ENCODE peak calls at places on chromosomes 1 and 21, in four cellular contexts. V, S, C and P are unnamed samples.

GRCh38 chr1:151060241-151061011 is at the start of gene MLLT11:
- DNase-seq in S (no peak), C (peak), V (no peak), P (peak)

GRCh38 chr1:19338323-19338762 is 26.2 kb downstream of the SLC66A1 start:
- DNase-seq in S (no peak), V (peak), C (peak), P (peak)

GRCh38 chr1:199041173-199041914 is 402.5 kb downstream of the PTPRC start:
- DNase-seq in S (peak), C (no peak), V (no peak), P (no peak)

GRCh38 chr1:216221260-216221700 is 202.0 kb downstream of the USH2A start:
- DNase-seq in C (peak), S (peak), V (peak), P (peak)

GRCh38 chr1:159924791-159925712 is at the start of gene TAGLN2:
- DNase-seq in V (peak), S (peak), C (peak), P (peak)

GRCh38 chr21:24225432-24225831 is 1381.8 kb downstream of the MRPL39 start:
- DNase-seq in C (no peak), S (no peak), V (no peak), P (no peak)

GRCh38 chr1:220999872-221000863 is 120.9 kb downstream of the HLX start:
- DNase-seq in C (no peak), V (no peak), S (no peak), P (no peak)

GRCh38 chr1:76138217-76138616 is 63.7 kb downstream of the ST6GALNAC3 start:
- DNase-seq in S (no peak), V (no peak), C (no peak), P (no peak)

GRCh38 chr1:25146382-25146855 is 85.9 kb downstream of the SYF2 start:
- DNase-seq in S (no peak), C (no peak), V (no peak), P (no peak)

GRCh38 chr1:187847531-187847930 is 1018.8 kb downstream of the PLA2G4A start:
- DNase-seq in V (no peak), S (no peak), C (no peak), P (no peak)

GRCh38 chr1:182229907-182230522 is 161.6 kb downstream of the GLUL start:
- DNase-seq in S (no peak), V (no peak), C (no peak), P (peak)
- TF ChIP-seq EP300 in S (no peak), V (no peak), C (no peak), P (peak)

GRCh38 chr1:162859210-162859609 is 1.8 kb downstream of the CCDC190 start:
- DNase-seq in C (no peak), V (no peak), S (no peak), P (no peak)
- TF ChIP-seq FOXM1 in C (no peak), V (no peak), S (no peak), P (no peak)

DNA sequence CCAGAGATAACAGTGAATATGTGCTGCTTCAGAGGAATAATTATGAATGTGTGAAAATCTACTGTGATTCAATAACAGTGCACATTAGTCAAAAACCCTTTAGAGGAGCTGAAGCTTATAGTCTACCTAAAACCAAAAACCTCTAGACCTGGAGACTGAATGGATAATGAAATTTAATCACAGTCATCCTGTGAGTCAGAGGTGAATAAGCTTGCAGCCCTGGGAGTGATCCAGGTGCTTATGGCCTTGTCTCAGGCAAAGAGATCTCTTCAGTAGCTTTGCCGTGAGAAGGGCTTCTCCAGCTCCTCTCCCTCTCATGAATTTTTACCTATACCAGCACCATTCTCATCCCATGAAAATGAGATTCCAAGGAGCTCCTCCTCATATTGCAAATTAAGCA is 81.3 kb upstream of the RGS4 start:
- DNase-seq in V (no peak), S (no peak), C (no peak), P (no peak)
- TF ChIP-seq EP300 in V (no peak), S (no peak), C (no peak), P (peak)

DNA sequence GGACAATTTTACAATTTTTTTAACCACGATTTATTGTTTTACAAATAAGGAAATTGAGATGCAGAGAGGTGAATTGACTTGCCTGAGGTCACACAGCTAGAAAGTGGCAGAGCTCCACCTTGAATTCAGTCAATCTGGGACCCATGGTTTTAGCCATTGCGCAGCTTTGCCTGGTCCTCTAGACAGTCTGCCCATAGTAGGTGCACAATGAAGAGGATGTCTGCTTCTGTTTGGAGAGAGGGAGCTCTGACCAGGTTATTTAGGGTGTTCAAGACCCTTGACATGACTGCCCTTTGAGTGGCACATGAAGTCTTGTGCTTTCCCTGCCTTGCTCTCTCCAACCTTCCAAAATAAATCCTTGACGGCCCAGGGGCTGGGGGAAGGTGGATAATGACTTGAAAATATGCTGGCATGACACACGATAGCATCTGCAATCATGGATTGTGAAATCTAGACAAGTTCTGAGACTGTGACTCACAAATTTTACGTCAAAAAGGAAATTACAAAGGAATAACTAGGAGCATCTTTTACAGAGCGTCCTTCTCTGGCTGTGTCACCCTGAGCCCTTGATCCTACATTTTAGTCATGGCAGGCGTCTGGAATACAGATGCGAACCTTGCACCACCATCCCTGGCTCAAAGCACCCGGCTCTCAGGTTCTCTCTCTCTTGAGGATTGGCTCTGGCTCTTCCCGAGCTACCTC is 26.2 kb upstream of the ID3 start:
- DNase-seq in V (no peak), C (no peak), S (no peak), P (no peak)
- TF ChIP-seq FOXM1 in V (no peak), C (no peak), S (no peak), P (no peak)

DNA sequence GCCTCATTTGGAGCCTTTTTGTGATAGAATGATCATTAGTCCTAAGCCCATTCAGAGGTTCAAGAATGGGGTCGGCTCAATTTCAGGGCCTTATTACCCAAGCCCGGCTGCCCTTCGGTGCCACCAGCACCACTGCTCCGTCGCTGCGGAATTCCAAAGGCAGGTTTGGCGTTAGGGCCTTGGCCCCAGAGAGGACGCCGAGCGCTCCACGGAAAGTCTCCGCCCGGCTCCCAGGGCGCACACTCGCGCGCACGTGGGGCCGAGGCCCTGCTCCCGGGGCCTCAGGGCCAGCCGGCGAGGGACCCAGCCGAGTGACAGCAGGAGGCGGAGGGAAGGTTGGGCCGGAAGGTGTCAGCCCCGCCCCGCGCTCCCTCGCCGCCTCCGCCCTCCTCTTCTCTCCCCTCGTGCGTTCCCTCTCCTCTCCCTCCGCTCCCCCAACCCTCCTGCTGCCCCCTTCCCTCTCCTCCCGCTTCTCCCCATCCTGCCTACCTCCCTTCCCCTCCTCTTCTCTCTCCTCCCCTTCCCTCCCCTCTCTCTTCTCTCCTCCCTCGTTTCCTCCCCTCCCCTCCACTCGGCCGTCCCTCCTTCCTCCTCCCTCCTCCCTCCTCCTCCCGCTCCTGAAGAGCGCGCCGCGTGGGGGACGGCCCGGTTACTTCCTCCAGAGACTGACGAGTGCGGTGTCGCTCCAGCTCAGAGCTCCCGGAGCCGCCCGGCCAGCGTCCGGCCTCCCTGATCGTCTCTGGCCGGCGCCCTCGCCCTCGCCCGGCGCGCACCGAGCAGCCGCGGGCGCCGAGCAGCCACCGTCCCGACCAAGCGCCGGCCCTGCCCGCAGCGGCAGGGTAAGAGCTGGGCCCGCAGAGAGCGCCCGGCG is at the start of gene ETS2:
- DNase-seq in V (peak), C (peak), S (peak), P (peak)
- TF ChIP-seq EP300 in V (peak), C (no peak), S (no peak), P (no peak)

DNA sequence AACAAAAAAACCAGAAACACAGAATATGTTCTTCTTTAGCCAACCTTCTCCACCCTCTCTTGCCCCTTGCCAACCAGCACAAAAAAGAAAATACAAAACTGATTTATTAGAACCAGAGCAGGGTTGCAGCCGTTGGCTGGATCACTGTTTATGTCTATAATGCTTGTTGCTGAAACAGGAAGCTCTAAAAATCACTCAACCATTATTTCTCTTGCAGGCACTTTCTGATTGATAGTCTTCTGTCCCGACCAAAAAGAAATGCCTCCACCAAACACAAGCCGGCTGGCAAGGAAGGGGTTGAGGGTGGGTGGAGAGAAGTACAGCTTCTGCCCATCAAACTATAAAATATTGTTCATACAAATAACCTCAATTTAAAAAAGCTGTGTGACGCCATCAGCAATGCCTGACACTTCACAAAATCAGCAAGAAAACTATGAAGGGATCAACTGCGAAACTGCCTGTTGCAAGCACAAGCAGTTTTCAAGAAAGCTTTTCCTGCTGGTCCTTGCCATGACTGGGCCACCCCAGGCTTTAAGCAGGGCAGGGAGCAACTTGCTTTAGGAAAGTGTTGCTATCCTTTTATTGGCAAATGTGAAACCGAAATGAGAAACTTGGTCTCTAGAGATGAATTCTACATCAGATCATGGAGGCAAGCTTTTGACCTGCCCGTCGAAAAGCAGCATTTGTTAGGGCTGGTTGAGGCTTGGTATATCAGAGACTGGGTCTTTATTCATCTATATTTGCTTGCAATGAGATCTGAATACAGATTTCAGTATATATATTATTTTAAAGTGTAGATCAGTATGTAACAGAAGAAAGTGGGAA is 174.2 kb downstream of the RUNX1 start:
- DNase-seq in C (no peak), S (no peak), V (no peak), P (no peak)
- TF ChIP-seq FOXM1 in C (no peak), S (no peak), V (no peak), P (no peak)

GRCh38 chr1:85611856-85612255 is 31.3 kb downstream of the CCN1 start:
- DNase-seq in V (peak), C (no peak), S (no peak), P (no peak)
- TF ChIP-seq EP300 in V (no peak), C (no peak), S (no peak), P (no peak)

GRCh38 chr1:40914927-40915569 is 52.9 kb upstream of the CITED4 start:
- DNase-seq in S (no peak), C (no peak), V (no peak), P (no peak)

GRCh38 chr1:40907899-40908298 is 45.7 kb upstream of the CITED4 start:
- DNase-seq in S (no peak), C (no peak), V (no peak), P (no peak)

GRCh38 chr1:40911105-40911504 is 48.9 kb upstream of the CITED4 start:
- DNase-seq in V (no peak), S (no peak), C (no peak), P (no peak)

GRCh38 chr1:40906781-40907400 is 44.7 kb upstream of the CITED4 start:
- DNase-seq in V (peak), S (no peak), C (no peak), P (no peak)

DNA sequence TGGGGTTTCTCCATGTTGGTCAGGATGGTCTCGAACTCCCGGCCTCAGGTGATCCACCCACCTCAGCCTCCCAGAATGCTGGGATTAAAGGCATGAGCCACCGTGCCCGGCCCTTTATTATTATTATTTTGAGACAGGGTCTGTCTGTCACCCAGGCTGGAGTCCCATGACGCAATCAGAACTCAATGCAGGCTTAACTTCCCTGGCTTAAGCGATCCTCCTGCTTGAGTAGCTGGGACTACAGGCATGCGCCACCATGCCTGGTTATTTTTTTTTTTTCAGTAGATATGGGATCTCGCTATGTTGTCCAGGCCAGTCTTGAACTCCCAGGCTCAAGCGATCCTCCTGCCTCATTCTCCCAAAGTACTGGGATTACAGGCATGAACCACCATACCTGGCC is 47.1 kb upstream of the CITED4 start:
- DNase-seq in S (no peak), C (no peak), V (no peak), P (no peak)
- TF ChIP-seq FOXM1 in S (no peak), C (no peak), V (no peak), P (no peak)

GRCh38 chr1:23807453-23807852 is 6.9 kb upstream of the GALE start:
- DNase-seq in C (peak), V (no peak), S (no peak), P (no peak)
- TF ChIP-seq EP300 in C (no peak), V (no peak), S (no peak), P (no peak)

DNA sequence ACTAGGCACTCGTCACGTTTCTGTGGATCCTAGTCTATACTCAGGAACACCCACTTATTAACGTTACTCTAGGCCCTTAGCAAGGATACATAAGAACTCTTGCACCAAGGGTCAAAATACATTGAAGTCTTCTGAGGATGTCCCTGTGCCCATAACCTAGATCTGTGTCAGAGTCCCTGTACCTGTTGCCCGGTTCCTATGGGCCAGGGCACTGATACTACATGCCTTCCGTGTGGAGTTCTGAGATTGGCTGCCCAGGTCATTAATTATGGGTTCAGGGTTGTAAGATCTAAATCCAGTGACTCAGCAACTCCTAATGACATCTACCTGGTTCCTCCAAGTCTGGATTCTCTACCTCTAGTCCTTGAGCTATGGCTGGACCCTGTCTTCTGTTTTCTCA is 69.5 kb downstream of the GPR137B start:
- DNase-seq in V (no peak), S (no peak), C (no peak), P (no peak)
- TF ChIP-seq FOXM1 in V (no peak), S (no peak), C (no peak), P (no peak)